ENCODE peak calls at places on chromosomes 13 and 19, in five cellular contexts. R is HS-5, U is ascending aorta, I is dermis microvascular lymphatic vessel endothelial cell, V is mesendoderm. E is an unnamed sample.
A peak's percentile ranks its signal among the peaks of the same experiment; 100 is the strongest.

GRCh38 chr19:1130801-1131717 is 27.3 kb downstream of the GPX4 start:
- DNase-seq in R (no peak), U (no peak), I (no peak), V (no peak), E (no peak)

GRCh38 chr19:10667867-10668266 is 13.7 kb downstream of the ILF3 start:
- DNase-seq in R (no peak), U (no peak), I (no peak), V (no peak), E (peak; percentile 10)

GRCh38 chr19:7872306-7873204 is 1.6 kb downstream of the PRR36 start:
- DNase-seq in R (no peak), U (no peak), I (no peak), V (no peak), E (peak; percentile 4)

GRCh38 chr19:43641333-43641732 is 1.7 kb upstream of the CADM4 start:
- DNase-seq in R (no peak), U (no peak), I (no peak), V (peak; percentile 44), E (peak; percentile 10)

GRCh38 chr19:3687393-3687773 is 12.9 kb downstream of the PIP5K1C start:
- DNase-seq in R (no peak), U (no peak), I (no peak), V (no peak), E (no peak)

GRCh38 chr19:45294291-45295029 is 28.2 kb downstream of the CKM start:
- DNase-seq in R (no peak), U (peak; percentile 59), I (no peak), V (no peak), E (no peak)

GRCh38 chr19:17658240-17658639 is 29.9 kb downstream of the UNC13A start:
- DNase-seq in R (no peak), U (no peak), I (no peak), V (no peak), E (no peak)

GRCh38 chr19:23991170-23991569 is 76.5 kb downstream of the ZNF726 start:
- DNase-seq in R (no peak), U (no peak), I (peak; percentile 84), V (peak; percentile 1), E (no peak)

GRCh38 chr13:21322304-21322965 is 136.7 kb downstream of the ZDHHC20 start:
- DNase-seq in R (no peak), U (no peak), I (no peak), V (no peak), E (no peak)

GRCh38 chr19:53621885-53622710 is 9.7 kb upstream of the DPRX start:
- DNase-seq in R (no peak), U (no peak), I (peak; percentile 61), V (peak; percentile 82), E (no peak)

GRCh38 chr19:2197270-2197669 is 33.5 kb downstream of the DOT1L start:
- DNase-seq in R (no peak), U (no peak), I (no peak), V (no peak), E (no peak)

GRCh38 chr19:51493776-51494175 is 7.8 kb downstream of the SIGLEC12 start:
- DNase-seq in R (no peak), U (no peak), I (no peak), V (no peak), E (no peak)

GRCh38 chr19:18537431-18537830 is 5.9 kb downstream of the FKBP8 start:
- DNase-seq in R (no peak), U (no peak), I (no peak), V (no peak), E (peak; percentile 24)

GRCh38 chr13:113403255-113404104 is 39.5 kb upstream of the GRTP1 start:
- DNase-seq in R (no peak), U (peak; percentile 61), I (no peak), V (no peak), E (peak; percentile 44)

GRCh38 chr13:38348890-38349289 is 761 bp upstream of the UFM1 start:
- DNase-seq in R (no peak), U (no peak), I (peak; percentile 48), V (peak; percentile 37), E (peak; percentile 12)

GRCh38 chr19:28358604-28359003 is 854.3 kb downstream of the UQCRFS1 start:
- DNase-seq in R (no peak), U (no peak), I (no peak), V (peak; percentile 30), E (peak; percentile 16)

GRCh38 chr13:114004416-114005205 is 30.7 kb upstream of the C13orf46 start:
- DNase-seq in R (no peak), U (peak; percentile 68), I (peak; percentile 49), V (no peak), E (no peak)

GRCh38 chr19:1026189-1027019 is at the start of gene CNN2:
- DNase-seq in R (no peak), U (peak; percentile 90), I (no peak), V (peak; percentile 89), E (peak; percentile 99)

GRCh38 chr13:26011996-26012688 is 39.7 kb downstream of the SHISA2 start:
- DNase-seq in R (no peak), U (no peak), I (no peak), V (no peak), E (peak; percentile 52)

GRCh38 chr19:16445238-16446107 is 26.3 kb downstream of the EPS15L1 start:
- DNase-seq in R (peak; percentile 68), U (no peak), I (no peak), V (no peak), E (no peak)

GRCh38 chr13:114282143-114282685 is 813 bp downstream of the UPF3A start:
- DNase-seq in R (no peak), U (peak; percentile 69), I (peak; percentile 25), V (no peak), E (peak; percentile 87)

GRCh38 chr13:42477588-42478190 is 96.3 kb upstream of the TNFSF11 start:
- DNase-seq in R (no peak), U (no peak), I (no peak), V (no peak), E (no peak)

GRCh38 chr13:112446347-112446861 is 70.2 kb downstream of the SPACA7 start:
- DNase-seq in R (no peak), U (no peak), I (no peak), V (no peak), E (peak; percentile 59)

GRCh38 chr13:52842440-52842839 is 6.0 kb downstream of the PCDH8 start:
- DNase-seq in R (no peak), U (no peak), I (no peak), V (no peak), E (no peak)

GRCh38 chr19:15562861-15563260 is 52.2 kb upstream of the CYP4F8 start:
- DNase-seq in R (no peak), U (no peak), I (no peak), V (no peak), E (no peak)

GRCh38 chr13:106520205-106521004 is 15.1 kb downstream of the EFNB2 start:
- DNase-seq in R (no peak), U (no peak), I (no peak), V (no peak), E (no peak)

GRCh38 chr13:90270231-90270630 is 1077.3 kb upstream of the MIR17HG start:
- DNase-seq in R (no peak), U (no peak), I (no peak), V (no peak), E (no peak)

GRCh38 chr19:45973564-45974338 is at the start of gene NOVA2:
- DNase-seq in R (no peak), U (peak; percentile 68), I (peak; percentile 82), V (peak; percentile 89), E (peak; percentile 100)

GRCh38 chr19:44050740-44051653 is 839 bp upstream of the ZNF223 start:
- DNase-seq in R (no peak), U (no peak), I (peak; percentile 4), V (no peak), E (no peak)

GRCh38 chr19:10420444-10421239 is at the start of gene PDE4A:
- DNase-seq in R (no peak), U (no peak), I (no peak), V (peak; percentile 40), E (peak; percentile 90)

GRCh38 chr19:1673645-1674292 is 21.4 kb upstream of the TCF3 start:
- DNase-seq in R (no peak), U (no peak), I (no peak), V (no peak), E (peak; percentile 52)

GRCh38 chr13:30745917-30746686 is 10.8 kb downstream of the ALOX5AP start:
- DNase-seq in R (no peak), U (no peak), I (peak; percentile 78), V (no peak), E (no peak)

GRCh38 chr19:50843701-50844221 is 10.4 kb upstream of the KLK15 start:
- DNase-seq in R (no peak), U (no peak), I (no peak), V (no peak), E (no peak)

GRCh38 chr19:39372047-39372802 is 18.7 kb downstream of the PAF1 start:
- DNase-seq in R (peak; percentile 68), U (peak; percentile 93), I (no peak), V (no peak), E (no peak)

GRCh38 chr13:102642475-102642874 is 45.7 kb downstream of the TPP2 start:
- DNase-seq in R (no peak), U (peak; percentile 67), I (no peak), V (no peak), E (no peak)

GRCh38 chr13:48806522-48806921 is 152.8 kb downstream of the CYSLTR2 start:
- DNase-seq in R (no peak), U (no peak), I (no peak), V (no peak), E (no peak)

E was measured in H7.